ENCODE peak calls at places on chromosome 21, in five cellular contexts. S, A, Y, B and T are unnamed samples. For H3K27me3, the result is how much of the 10 kb centered on the place peaks cover.

GRCh38 chr21:30146558-30147282 is 19.9 kb downstream of the CLDN17 start:
- DNase-seq in S (no peak), A (no peak), Y (no peak), B (no peak), T (no peak)

GRCh38 chr21:29849735-29850176 is 90.0 kb downstream of the GRIK1 start:
- DNase-seq in S (peak), A (peak), Y (peak), B (no peak), T (peak)

GRCh38 chr21:35222541-35222941 is 173.4 kb upstream of the RUNX1 start:
- DNase-seq in S (no peak), A (no peak), Y (no peak), B (no peak), T (no peak)

GRCh38 chr21:29102791-29103257 is 27.6 kb upstream of the MAP3K7CL start:
- DNase-seq in S (no peak), A (no peak), Y (no peak), B (no peak), T (no peak)

GRCh38 chr21:27519357-27519756 is 552.5 kb upstream of the ADAMTS5 start:
- DNase-seq in S (no peak), A (no peak), Y (no peak), B (no peak), T (no peak)

GRCh38 chr21:24899138-24899537 is 708.1 kb downstream of the MRPL39 start:
- DNase-seq in S (no peak), A (no peak), Y (no peak), B (no peak), T (no peak)

GRCh38 chr21:38196033-38196432 is 60.8 kb upstream of the KCNJ15 start:
- DNase-seq in S (no peak), A (no peak), Y (no peak), B (no peak), T (no peak)

GRCh38 chr21:39046236-39046911 is 136.9 kb downstream of the PSMG1 start:
- DNase-seq in S (peak), A (no peak), Y (no peak), B (no peak), T (no peak)

GRCh38 chr21:26449161-26449560 is 123.9 kb downstream of the CYYR1 start:
- DNase-seq in S (no peak), A (no peak), Y (no peak), B (no peak), T (no peak)

GRCh38 chr21:25550352-25550751 is 56.9 kb downstream of the MRPL39 start:
- DNase-seq in S (no peak), A (no peak), Y (no peak), B (no peak), T (no peak)

GRCh38 chr21:25939396-25939761 is 204.6 kb downstream of the GABPA start:
- DNase-seq in S (no peak), A (no peak), Y (no peak), B (no peak), T (no peak)

GRCh38 chr21:27365394-27365793 is 398.5 kb upstream of the ADAMTS5 start:
- DNase-seq in S (no peak), A (no peak), Y (no peak), B (no peak), T (no peak)

GRCh38 chr21:26437326-26438009 is 135.6 kb downstream of the CYYR1 start:
- DNase-seq in S (no peak), A (no peak), Y (no peak), B (no peak), T (no peak)

GRCh38 chr21:31875424-31876097 is 2.7 kb downstream of the HUNK start:
- DNase-seq in S (no peak), A (no peak), Y (no peak), B (no peak), T (no peak)

GRCh38 chr21:25831300-25831699 is 96.5 kb downstream of the GABPA start:
- DNase-seq in S (no peak), A (no peak), Y (no peak), B (no peak), T (no peak)

GRCh38 chr21:34892196-34892595 is 156.9 kb downstream of the RUNX1 start:
- DNase-seq in S (no peak), A (no peak), Y (no peak), B (no peak), T (no peak)

GRCh38 chr21:29640233-29640554 is 299.6 kb downstream of the GRIK1 start:
- DNase-seq in S (no peak), A (no peak), Y (no peak), B (no peak), T (no peak)

GRCh38 chr21:26041441-26042180 is 129.0 kb downstream of the APP start:
- DNase-seq in S (no peak), A (no peak), Y (no peak), B (no peak), T (no peak)

GRCh38 chr21:28106370-28106890 is 886.2 kb downstream of the LTN1 start:
- DNase-seq in S (no peak), A (no peak), Y (no peak), B (no peak), T (no peak)

GRCh38 chr21:25881524-25882376 is 147.0 kb downstream of the GABPA start:
- DNase-seq in S (peak), A (peak), Y (peak), B (peak), T (peak)

GRCh38 chr21:34865922-34866271 is 183.2 kb downstream of the RUNX1 start:
- DNase-seq in S (peak), A (no peak), Y (no peak), B (no peak), T (no peak)

GRCh38 chr21:42705346-42705745 is 51.9 kb downstream of the PDE9A start:
- DNase-seq in S (peak), A (no peak), Y (no peak), B (no peak), T (no peak)
- H3K27me3 ChIP-seq in S (under half), A (under half), Y (under half), B (under half), T (under half)

DNA sequence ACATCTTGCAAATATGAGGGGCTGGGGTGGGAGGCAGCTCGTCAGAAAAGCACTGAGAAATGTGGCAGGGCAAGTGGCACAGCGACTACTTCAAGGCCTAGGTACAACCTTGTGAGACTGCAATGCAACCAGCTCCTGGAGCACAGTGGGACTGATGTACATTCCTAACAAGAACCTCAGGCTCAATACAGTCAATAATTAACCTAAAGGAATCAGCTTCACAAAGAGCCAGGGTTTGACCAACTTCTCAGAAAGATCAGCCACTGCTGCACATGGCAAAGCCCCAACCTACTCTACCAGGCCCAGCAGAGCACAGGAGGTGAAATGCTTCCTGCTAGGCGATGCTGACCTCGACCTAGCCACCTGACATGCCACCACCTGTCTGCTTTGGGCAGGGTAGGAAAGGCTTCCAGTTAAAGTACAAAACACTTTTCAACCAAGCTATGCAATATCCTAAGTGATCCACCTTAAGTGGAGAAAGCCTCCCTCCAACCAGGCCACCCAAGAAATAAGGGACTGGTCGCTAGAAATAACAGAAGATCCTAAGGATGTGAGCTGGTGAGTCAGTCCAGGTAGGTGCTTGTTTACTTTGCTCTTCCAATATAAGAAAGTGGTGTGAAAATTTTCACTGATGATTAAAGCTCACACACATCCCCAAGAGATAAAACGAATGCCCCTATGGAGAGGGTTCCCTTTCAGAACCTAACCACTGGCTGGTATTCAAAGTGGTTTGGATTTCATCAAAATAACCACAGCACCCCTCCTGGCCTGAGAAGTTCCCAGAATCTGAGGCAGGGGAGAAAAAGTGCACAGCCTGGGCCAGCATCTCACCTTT is 2.1 kb downstream of the RIPK4 start:
- DNase-seq in S (peak), A (no peak), Y (no peak), B (no peak), T (no peak)
- H3K27me3 ChIP-seq in S (half or more), A (under half), Y (under half), B (under half), T (under half)

GRCh38 chr21:33022489-33022827 is 3.3 kb upstream of the OLIG2 start:
- DNase-seq in S (peak), A (no peak), Y (no peak), B (no peak), T (no peak)
- H3K27me3 ChIP-seq in S (half or more), A (under half), Y (under half), B (under half), T (under half)

DNA sequence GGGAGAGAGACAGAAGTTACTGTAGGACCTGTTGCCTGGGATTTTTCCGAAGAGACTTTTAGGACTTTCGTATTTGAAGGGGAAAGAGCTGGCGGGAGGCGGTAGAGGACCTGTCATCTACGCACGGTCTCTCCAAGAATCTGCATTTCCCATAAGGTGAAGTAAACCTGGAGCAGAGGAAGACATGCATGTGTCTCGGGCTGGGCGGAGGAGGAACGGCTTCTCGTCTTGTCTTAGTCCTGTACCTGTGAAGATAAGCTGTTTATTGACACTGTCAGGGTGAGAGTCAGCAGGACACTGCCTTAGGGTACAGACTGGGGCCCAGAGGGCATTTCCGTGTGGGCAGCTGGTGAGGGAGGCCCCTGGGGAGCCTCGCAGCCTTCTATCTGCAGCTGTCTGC is 123.4 kb upstream of the COL6A1 start:
- DNase-seq in S (peak), A (no peak), Y (no peak), B (no peak), T (no peak)
- H3K27me3 ChIP-seq in S (under half), A (under half), Y (under half), B (under half), T (under half)

DNA sequence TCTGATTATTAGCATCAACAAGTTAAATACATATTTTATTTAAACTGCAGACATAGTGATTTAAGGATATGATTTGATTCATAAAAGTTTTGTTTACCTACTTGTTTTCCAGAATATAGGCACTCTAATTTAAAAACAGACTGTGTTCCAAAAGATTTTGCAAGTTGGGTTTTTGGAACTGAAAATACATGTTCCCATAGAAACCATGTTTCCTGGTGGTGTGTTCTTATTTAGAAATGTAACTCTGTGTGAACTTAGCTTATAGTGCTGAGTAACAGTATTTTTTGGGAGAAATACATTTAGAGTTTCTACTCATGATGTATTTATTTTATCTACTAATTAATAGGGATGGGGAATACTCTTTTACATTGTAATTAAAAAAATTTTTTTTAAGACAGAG is 21.8 kb downstream of the USP25 start:
- DNase-seq in S (no peak), A (no peak), Y (no peak), B (no peak), T (no peak)
- H3K27me3 ChIP-seq in S (under half), A (under half), Y (under half), B (under half), T (under half)

GRCh38 chr21:44508426-44508710 is 31.6 kb downstream of the KRTAP10-1 start:
- DNase-seq in S (no peak), A (no peak), Y (no peak), B (no peak), T (no peak)
- H3K27me3 ChIP-seq in S (under half), A (under half), Y (under half), B (under half), T (under half)

GRCh38 chr21:36471254-36471723 is 8.6 kb downstream of the CLDN14 start:
- DNase-seq in S (no peak), A (no peak), Y (no peak), B (no peak), T (no peak)

GRCh38 chr21:36472377-36472776 is 7.5 kb downstream of the CLDN14 start:
- DNase-seq in S (no peak), A (no peak), Y (no peak), B (no peak), T (no peak)

GRCh38 chr21:36466061-36466511 is 13.8 kb downstream of the CLDN14 start:
- DNase-seq in S (no peak), A (no peak), Y (no peak), B (no peak), T (no peak)

GRCh38 chr21:36473203-36473602 is 6.7 kb downstream of the CLDN14 start:
- DNase-seq in S (no peak), A (no peak), Y (no peak), B (no peak), T (no peak)

GRCh38 chr21:36470294-36470693 is 9.6 kb downstream of the CLDN14 start:
- DNase-seq in S (peak), A (no peak), Y (no peak), B (no peak), T (no peak)
- H3K27me3 ChIP-seq in S (under half), A (under half), Y (under half), B (under half), T (under half)

GRCh38 chr21:18666725-18667124 is 263.1 kb upstream of the TMPRSS15 start:
- DNase-seq in S (no peak), A (no peak), Y (no peak), B (no peak), T (no peak)
- H3K27me3 ChIP-seq in S (under half), A (under half), Y (under half), B (under half), T (under half)

DNA sequence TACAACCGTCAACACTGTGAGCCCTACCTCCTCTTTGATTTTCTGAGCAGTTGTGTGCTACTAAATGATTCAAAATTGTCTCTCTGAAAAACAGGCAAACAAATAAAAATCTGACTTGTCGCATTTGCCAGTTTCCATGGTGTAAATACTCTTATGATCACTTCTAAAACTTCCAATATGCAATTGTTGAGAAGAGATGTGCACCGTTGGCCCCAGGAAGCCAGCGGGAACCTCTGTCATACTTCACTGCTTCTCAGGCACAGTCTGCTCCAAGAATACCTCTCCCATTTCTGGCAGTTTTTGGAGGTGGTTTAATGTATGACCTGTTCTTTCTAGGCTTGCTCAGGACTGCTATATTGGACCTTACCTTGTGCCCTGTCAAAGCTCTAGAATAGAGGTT is 196.0 kb upstream of the NCAM2 start:
- DNase-seq in S (no peak), A (no peak), Y (no peak), B (no peak), T (no peak)
- H3K27me3 ChIP-seq in S (under half), A (under half), Y (under half), B (under half), T (half or more)